ENCODE peak calls at places on chromosomes 4 and X, in eight cellular contexts. L, C, N, Q, X, U, G and V are unnamed samples.

GRCh38 chrX:121755541-121755940 is 708.1 kb downstream of the GLUD2 start:
- DNase-seq in N (no peak), G (no peak), Q (no peak), X (no peak), C (no peak), U (no peak), L (no peak), V (no peak)

GRCh38 chr4:73308286-73308685 is 49.7 kb upstream of the ANKRD17 start:
- DNase-seq in N (peak), X (no peak), Q (no peak), L (no peak), U (peak), C (no peak), G (peak), V (no peak)

GRCh38 chr4:52713456-52713937 is 37.7 kb downstream of the ERVMER34-1 start:
- DNase-seq in X (no peak), Q (no peak), N (no peak), U (no peak), G (no peak), C (no peak), L (no peak), V (no peak)

GRCh38 chr4:23333946-23334878 is 555.6 kb downstream of the PPARGC1A start:
- DNase-seq in Q (no peak), X (peak), C (peak), G (peak), N (no peak), L (no peak), U (peak), V (peak)

GRCh38 chr4:8911311-8912088 is 39.9 kb upstream of the HMX1 start:
- DNase-seq in G (no peak), N (peak), Q (peak), L (no peak), U (no peak), X (no peak), C (no peak), V (no peak)

GRCh38 chr4:180809439-180809838 is 1433.8 kb upstream of the TENM3 start:
- DNase-seq in C (no peak), X (no peak), L (no peak), U (no peak), G (no peak), Q (no peak), N (no peak), V (no peak)

GRCh38 chrX:65581661-65582339 is 47.2 kb upstream of the LAS1L start:
- DNase-seq in Q (no peak), U (peak), C (peak), L (peak), G (peak), X (peak), N (peak), V (peak)

GRCh38 chrX:36198575-36198974 is 279.0 kb downstream of the CFAP47 start:
- DNase-seq in G (no peak), X (no peak), L (no peak), C (no peak), N (no peak), U (no peak), Q (no peak), V (no peak)